ENCODE peak calls at places on chromosome 6, in five cellular contexts. R is uterus, A is Peyer's patch, B is stomach, K is K562. O is an unnamed sample.

GRCh38 chr6:68468244-68468884 is 166.7 kb upstream of the ADGRB3 start:
- DNase-seq in R (no peak), A (no peak), B (no peak), K (peak), O (no peak)

GRCh38 chr6:138637822-138638221 is 135.7 kb upstream of the CCDC28A start:
- DNase-seq in R (no peak), A (no peak), B (no peak), K (no peak), O (no peak)

GRCh38 chr6:28607990-28608389 is 82.3 kb downstream of the GPX5 start:
- DNase-seq in R (no peak), A (no peak), B (no peak), K (no peak), O (no peak)

GRCh38 chr6:116764557-116764960 is 960 bp downstream of the FAM162B start:
- DNase-seq in R (no peak), A (no peak), B (no peak), K (no peak), O (no peak)

GRCh38 chr6:150267686-150268561 is 100.9 kb upstream of the IYD start:
- DNase-seq in R (no peak), A (no peak), B (no peak), K (peak), O (no peak)

GRCh38 chr6:43926644-43927524 is 156.9 kb downstream of the VEGFA start:
- DNase-seq in R (peak), A (no peak), B (peak), K (peak), O (peak)

GRCh38 chr6:56357616-56358373 is 110.4 kb upstream of the COL21A1 start:
- DNase-seq in R (no peak), A (no peak), B (no peak), K (no peak), O (no peak)

GRCh38 chr6:39816744-39817143 is 24.6 kb downstream of the DAAM2 start:
- DNase-seq in R (peak), A (no peak), B (no peak), K (no peak), O (no peak)

GRCh38 chr6:15287670-15288069 is 41.8 kb downstream of the JARID2 start:
- DNase-seq in R (no peak), A (no peak), B (no peak), K (no peak), O (no peak)

GRCh38 chr6:158439255-158439654 is 120.6 kb upstream of the TMEM181 start:
- DNase-seq in R (no peak), A (no peak), B (no peak), K (no peak), O (no peak)

GRCh38 chr6:109170333-109170732 is 75.0 kb downstream of the CEP57L1 start:
- DNase-seq in R (no peak), A (no peak), B (no peak), K (no peak), O (no peak)

GRCh38 chr6:118893095-118893881 is 664 bp upstream of the ASF1A start:
- DNase-seq in R (peak), A (peak), B (no peak), K (peak), O (no peak)

DNA sequence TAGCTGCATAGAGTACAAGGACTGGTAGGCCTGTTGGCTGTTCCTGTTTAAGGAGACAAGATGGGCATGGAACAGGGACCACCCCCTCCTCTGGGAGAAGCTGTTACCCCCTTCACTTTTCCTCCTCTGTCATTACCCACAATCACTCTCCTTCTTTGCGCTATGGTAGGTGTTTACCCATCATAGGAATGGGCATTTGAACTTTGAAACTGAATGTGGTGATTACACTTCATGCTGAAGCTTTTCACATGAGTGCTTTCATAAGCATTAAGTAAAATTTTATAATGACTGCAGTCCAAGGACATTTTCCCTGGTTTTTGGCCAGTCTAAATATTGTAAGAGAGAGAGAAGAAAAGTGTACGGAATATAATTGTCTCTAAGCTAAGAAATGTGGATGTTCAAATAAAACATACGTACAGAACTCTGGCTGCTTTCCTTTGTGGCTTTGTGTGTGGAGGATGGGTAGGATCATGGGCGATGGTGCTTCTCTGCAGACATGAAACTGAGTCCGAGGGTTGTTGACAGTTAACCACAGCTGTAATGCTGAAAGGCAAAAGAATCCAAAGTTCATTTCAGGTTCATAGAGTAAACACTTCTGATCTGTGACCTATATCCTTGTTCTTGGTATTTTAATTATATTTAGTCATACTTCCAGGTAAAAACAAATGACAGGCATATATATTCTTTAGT is 56.3 kb downstream of the CCN2 start:
- DNase-seq in R (no peak), A (no peak), B (no peak), K (no peak), O (no peak)
- TF ChIP-seq POLR2A in R (no peak), A (no peak), B (no peak), K (no peak), O (no peak)

DNA sequence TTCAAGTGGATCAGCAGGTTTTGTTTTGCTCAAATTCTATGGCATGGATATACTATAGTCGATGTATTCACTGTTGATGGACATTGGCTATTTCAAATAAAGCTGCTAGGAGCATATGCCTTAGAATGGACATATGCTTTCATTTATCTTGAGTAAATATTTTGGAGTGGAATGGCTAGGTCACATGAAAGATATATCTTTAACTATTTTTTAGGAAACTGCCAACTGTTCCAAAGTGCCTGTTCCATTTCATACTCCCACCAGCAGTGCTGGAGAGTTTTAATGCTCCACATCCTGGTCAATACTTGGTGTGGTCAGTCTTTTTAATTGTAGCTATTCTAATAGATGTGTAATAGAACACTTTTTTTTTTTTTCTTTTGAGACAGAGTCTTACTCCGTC is 81.1 kb upstream of the PIM1 start:
- DNase-seq in R (no peak), A (no peak), B (no peak), K (no peak), O (no peak)
- TF ChIP-seq POLR2A in R (no peak), A (no peak), B (no peak), K (no peak), O (no peak)

GRCh38 chr6:81763968-81764367 is 11.5 kb upstream of the TENT5A start:
- DNase-seq in R (no peak), A (no peak), B (no peak), K (no peak), O (no peak)

GRCh38 chr6:81769834-81770233 is 17.4 kb upstream of the TENT5A start:
- DNase-seq in R (no peak), A (no peak), B (no peak), K (no peak), O (no peak)

GRCh38 chr6:81767163-81768000 is 14.9 kb upstream of the TENT5A start:
- DNase-seq in R (no peak), A (no peak), B (no peak), K (no peak), O (no peak)

GRCh38 chr6:81768150-81768942 is 15.9 kb upstream of the TENT5A start:
- DNase-seq in R (no peak), A (no peak), B (no peak), K (no peak), O (no peak)

DNA sequence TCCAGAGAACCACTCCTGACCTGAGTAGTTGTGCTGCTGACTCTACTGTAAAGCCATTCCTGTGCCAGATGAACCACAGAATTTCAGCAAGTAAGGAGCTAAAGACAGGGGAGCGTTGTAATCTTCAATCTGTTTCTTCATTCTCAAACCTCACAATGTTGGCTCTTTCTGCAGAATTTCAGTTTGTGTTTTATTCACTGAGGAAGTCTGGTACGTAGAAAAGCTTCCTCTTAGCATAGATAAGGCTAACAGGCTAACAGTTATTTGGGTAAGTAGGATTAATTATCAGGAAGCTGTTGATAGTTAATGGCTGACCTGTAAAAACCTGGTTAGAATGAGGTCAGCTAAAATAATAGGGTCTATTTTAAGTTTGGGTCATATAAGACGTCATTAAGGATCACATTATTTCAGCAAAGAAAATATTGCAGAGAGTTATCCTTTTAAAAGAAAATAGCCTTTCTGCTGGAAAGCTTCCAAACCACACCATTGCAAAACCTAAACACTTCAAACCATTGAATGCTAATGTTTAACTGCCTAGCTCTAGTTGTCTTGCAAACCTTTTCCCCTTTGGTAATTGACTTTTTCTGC is 14.1 kb upstream of the TENT5A start:
- DNase-seq in R (peak), A (no peak), B (no peak), K (no peak), O (no peak)
- TF ChIP-seq POLR2A in R (no peak), A (no peak), B (no peak), K (no peak), O (no peak)

GRCh38 chr6:35907750-35908149 is 13.1 kb downstream of the SRPK1 start:
- DNase-seq in R (no peak), A (no peak), B (no peak), K (no peak), O (no peak)
- TF ChIP-seq POLR2A in R (no peak), A (no peak), B (no peak), K (peak), O (no peak)

DNA sequence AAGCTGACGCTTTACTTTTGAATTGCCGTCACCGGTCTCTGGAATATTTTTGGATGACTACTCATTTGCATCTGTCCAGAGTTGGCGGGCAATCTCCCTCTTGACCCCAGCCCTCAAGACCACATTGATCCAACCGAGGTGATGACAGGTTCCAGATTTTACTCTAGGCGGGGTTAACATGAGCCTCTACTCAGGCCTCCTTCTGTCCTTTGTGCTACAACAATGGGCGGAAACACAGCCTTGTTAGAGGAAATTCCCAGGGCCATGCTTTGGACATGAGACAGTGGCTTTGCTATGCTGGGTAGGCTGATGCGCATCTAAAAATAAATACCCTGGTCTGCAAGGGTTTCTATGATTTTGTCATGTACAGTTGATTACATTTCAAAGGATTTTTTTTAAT is 27.0 kb upstream of the ADGRF5 start:
- DNase-seq in R (peak), A (no peak), B (no peak), K (no peak), O (no peak)
- TF ChIP-seq POLR2A in R (no peak), A (no peak), B (no peak), K (no peak), O (no peak)

DNA sequence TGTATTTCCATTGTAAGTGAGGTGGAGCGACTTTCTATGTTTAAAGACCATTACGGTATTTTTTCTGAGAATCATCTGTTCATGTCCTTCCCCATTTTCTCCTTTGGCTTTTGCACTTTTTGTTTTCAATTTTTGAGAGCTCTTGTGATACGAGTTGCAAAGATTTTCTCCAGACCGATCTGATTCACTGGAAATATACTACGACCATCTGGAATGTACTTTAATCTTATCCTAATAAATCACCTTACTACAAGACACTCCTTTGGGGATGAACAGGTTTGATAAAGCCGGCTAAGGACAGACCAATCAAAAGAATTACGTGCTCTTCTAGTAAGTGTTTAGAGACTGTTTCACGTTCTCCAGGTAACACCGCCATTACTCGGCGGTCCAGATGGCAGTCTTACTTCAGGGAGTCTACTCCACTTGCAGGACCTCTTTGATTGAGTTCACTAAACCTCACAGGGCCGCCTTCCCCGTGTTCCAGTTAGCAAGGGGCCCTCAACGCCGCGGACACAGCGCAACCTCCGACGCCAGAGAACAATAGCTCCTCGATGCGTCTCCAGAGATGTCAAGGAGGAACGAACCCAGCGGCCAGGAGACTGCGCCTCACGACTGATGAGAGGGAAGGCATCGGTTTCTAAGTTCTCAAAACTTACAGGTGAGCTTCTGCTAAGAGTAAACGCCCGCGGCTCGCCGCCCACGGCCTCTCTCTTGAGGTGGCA is 949 bp upstream of the WTAP start:
- DNase-seq in R (no peak), A (no peak), B (no peak), K (no peak), O (no peak)
- TF ChIP-seq POLR2A in R (no peak), A (no peak), B (no peak), K (no peak), O (no peak)

DNA sequence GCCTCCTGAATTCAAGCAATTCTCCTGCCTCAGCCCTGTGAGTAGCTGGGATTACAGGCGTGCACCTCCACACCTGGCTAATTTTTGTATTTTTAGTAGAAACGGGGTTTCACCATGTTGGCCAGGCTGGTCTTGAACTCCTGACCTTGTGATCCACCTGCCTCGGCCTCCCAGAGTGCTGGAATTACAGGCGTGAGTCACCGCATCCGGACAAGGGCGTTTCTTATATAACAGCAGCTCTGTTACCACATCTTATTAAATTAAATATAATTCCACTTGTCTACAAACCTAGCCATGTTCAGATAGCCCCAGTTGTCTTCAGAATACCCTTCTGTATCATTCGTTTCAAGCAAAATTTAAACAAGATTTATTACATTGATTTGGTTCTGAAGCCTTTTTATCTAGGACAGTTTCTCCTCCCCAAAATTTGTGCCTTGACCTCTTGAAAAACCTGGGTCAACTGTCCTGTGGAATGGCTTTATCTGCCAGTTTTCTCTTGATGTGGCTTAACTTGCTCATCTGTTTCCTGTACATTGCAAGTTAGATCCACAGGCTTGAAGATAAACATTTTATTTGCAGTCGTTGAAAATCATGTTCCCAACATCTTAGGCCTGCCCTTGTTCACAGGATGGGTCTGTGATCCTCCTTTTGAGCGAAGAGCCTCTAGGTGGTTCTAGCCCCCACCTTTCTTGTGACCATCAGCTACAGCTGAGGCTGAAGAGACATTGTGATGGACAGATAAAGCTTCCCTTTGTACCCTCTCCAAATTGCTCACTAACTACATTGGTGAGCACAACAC is 132.2 kb downstream of the ARID1B start:
- DNase-seq in R (no peak), A (no peak), B (no peak), K (no peak), O (no peak)
- TF ChIP-seq POLR2A in R (no peak), A (no peak), B (no peak), K (no peak), O (no peak)

O was measured in H54.